ENCODE peak calls at places on chromosomes 2 and 18, in ten cellular contexts. L is stomach, M is transverse colon, J is HepG2, O is esophagus muscularis mucosa, Z is spleen, X is GM12878, H is breast epithelium, F is HCT116, W is sigmoid colon. I is an unnamed sample.

GRCh38 chr18:22346342-22346967 is 71.3 kb downstream of the CTAGE1 start:
- DNase-seq in L (peak), M (peak), J (no peak), O (peak), Z (no peak), X (no peak), H (no peak), F (no peak), W (no peak), I (no peak)

GRCh38 chr2:237726401-237726830 is 72.2 kb upstream of the RBM44 start:
- DNase-seq in L (peak), M (no peak), J (no peak), O (no peak), Z (no peak), X (no peak), H (no peak), F (no peak), W (peak), I (peak)

GRCh38 chr2:158740127-158740526 is 55.0 kb upstream of the DAPL1 start:
- DNase-seq in L (no peak), M (no peak), J (no peak), O (no peak), Z (no peak), X (no peak), H (no peak), F (no peak), W (no peak), I (no peak)

GRCh38 chr2:215973954-215974699 is 39.2 kb downstream of the MREG start:
- DNase-seq in L (no peak), M (peak), J (no peak), O (no peak), Z (no peak), X (no peak), H (no peak), F (no peak), W (no peak), I (no peak)

GRCh38 chr2:221514305-221515040 is 57.6 kb downstream of the EPHA4 start:
- DNase-seq in L (no peak), M (no peak), J (no peak), O (no peak), Z (no peak), X (no peak), H (no peak), F (no peak), W (no peak), I (no peak)

GRCh38 chr18:12041561-12041960 is 52.1 kb upstream of the ANKRD62 start:
- DNase-seq in L (no peak), M (no peak), J (no peak), O (no peak), Z (no peak), X (no peak), H (no peak), F (no peak), W (no peak), I (no peak)

GRCh38 chr2:224259831-224260230 is 142.1 kb downstream of the FAM124B start:
- DNase-seq in L (no peak), M (no peak), J (no peak), O (no peak), Z (no peak), X (no peak), H (no peak), F (no peak), W (no peak), I (no peak)

GRCh38 chr2:11411768-11412448 is 54.1 kb downstream of the E2F6 start:
- DNase-seq in L (peak), M (peak), J (peak), O (no peak), Z (no peak), X (no peak), H (no peak), F (no peak), W (peak), I (no peak)

GRCh38 chr2:118565301-118565700 is 282.1 kb downstream of the EN1 start:
- DNase-seq in L (no peak), M (no peak), J (no peak), O (no peak), Z (no peak), X (no peak), H (no peak), F (no peak), W (no peak), I (no peak)

GRCh38 chr2:28391564-28392296 is 928 bp upstream of the FOSL2 start:
- DNase-seq in L (peak), M (peak), J (peak), O (peak), Z (peak), X (no peak), H (peak), F (peak), W (peak), I (peak)

GRCh38 chr2:156784034-156784433 is 347.9 kb downstream of the GPD2 start:
- DNase-seq in L (no peak), M (peak), J (no peak), O (no peak), Z (no peak), X (no peak), H (no peak), F (no peak), W (no peak), I (no peak)

GRCh38 chr2:20216130-20217025 is 8.6 kb downstream of the SDC1 start:
- DNase-seq in L (no peak), M (no peak), J (no peak), O (no peak), Z (peak), X (no peak), H (no peak), F (no peak), W (no peak), I (no peak)

GRCh38 chr2:110853516-110853915 is 121.1 kb downstream of the ACOXL start:
- DNase-seq in L (peak), M (peak), J (peak), O (no peak), Z (peak), X (no peak), H (no peak), F (peak), W (no peak), I (peak)

GRCh38 chr18:27685807-27686412 is 491.0 kb downstream of the CDH2 start:
- DNase-seq in L (peak), M (no peak), J (peak), O (no peak), Z (no peak), X (no peak), H (no peak), F (peak), W (no peak), I (no peak)

GRCh38 chr2:10057231-10058107 is 14.1 kb downstream of the KLF11 start:
- DNase-seq in L (peak), M (peak), J (peak), O (no peak), Z (peak), X (no peak), H (no peak), F (no peak), W (peak), I (no peak)

GRCh38 chr2:235501663-235502009 is 7.8 kb downstream of the AGAP1 start:
- DNase-seq in L (no peak), M (no peak), J (no peak), O (no peak), Z (no peak), X (no peak), H (no peak), F (no peak), W (no peak), I (no peak)

GRCh38 chr18:13313006-13313661 is 94.6 kb downstream of the LDLRAD4 start:
- DNase-seq in L (peak), M (no peak), J (peak), O (no peak), Z (no peak), X (no peak), H (no peak), F (no peak), W (no peak), I (no peak)

GRCh38 chr2:101805146-101806088 is 107.9 kb downstream of the MAP4K4 start:
- DNase-seq in L (no peak), M (no peak), J (no peak), O (no peak), Z (no peak), X (no peak), H (no peak), F (no peak), W (no peak), I (no peak)

GRCh38 chr2:240798327-240798905 is 21.6 kb downstream of the KIF1A start:
- DNase-seq in L (no peak), M (no peak), J (no peak), O (no peak), Z (no peak), X (no peak), H (peak), F (no peak), W (peak), I (no peak)

GRCh38 chr2:148968776-148969175 is 69.7 kb upstream of the LYPD6B start:
- DNase-seq in L (no peak), M (no peak), J (no peak), O (no peak), Z (no peak), X (peak), H (no peak), F (no peak), W (no peak), I (no peak)

GRCh38 chr18:48066225-48066652 is 135.8 kb upstream of the SMAD2 start:
- DNase-seq in L (no peak), M (no peak), J (no peak), O (no peak), Z (peak), X (no peak), H (no peak), F (no peak), W (no peak), I (no peak)

GRCh38 chr2:99662761-99663341 is 173.0 kb upstream of the REV1 start:
- DNase-seq in L (no peak), M (no peak), J (no peak), O (no peak), Z (no peak), X (no peak), H (no peak), F (no peak), W (no peak), I (no peak)

GRCh38 chr2:235669983-235670962 is 176.4 kb downstream of the AGAP1 start:
- DNase-seq in L (peak), M (peak), J (no peak), O (no peak), Z (no peak), X (no peak), H (peak), F (no peak), W (peak), I (peak)

GRCh38 chr2:74046441-74046840 is 61.7 kb downstream of the TET3 start:
- DNase-seq in L (no peak), M (no peak), J (no peak), O (no peak), Z (no peak), X (no peak), H (no peak), F (no peak), W (no peak), I (no peak)

GRCh38 chr2:23322813-23323212 is 62.2 kb upstream of the KLHL29 start:
- DNase-seq in L (no peak), M (no peak), J (no peak), O (no peak), Z (no peak), X (no peak), H (no peak), F (no peak), W (no peak), I (no peak)

GRCh38 chr2:63875758-63876710 is 34.3 kb downstream of the UGP2 start:
- DNase-seq in L (no peak), M (no peak), J (no peak), O (no peak), Z (no peak), X (no peak), H (no peak), F (no peak), W (no peak), I (no peak)

GRCh38 chr2:233801357-233802131 is 23.4 kb downstream of the MROH2A start:
- DNase-seq in L (peak), M (no peak), J (no peak), O (peak), Z (peak), X (no peak), H (no peak), F (no peak), W (no peak), I (no peak)

GRCh38 chr2:109393211-109393610 is 220.6 kb downstream of the SEPTIN10 start:
- DNase-seq in L (no peak), M (no peak), J (no peak), O (no peak), Z (no peak), X (no peak), H (no peak), F (no peak), W (no peak), I (no peak)
- TF ChIP-seq POLR2AphosphoS5 in L (no peak), M (no peak), J (no peak), O (no peak), Z (no peak), X (no peak), H (no peak), F (no peak), W (no peak), I (no peak)

DNA sequence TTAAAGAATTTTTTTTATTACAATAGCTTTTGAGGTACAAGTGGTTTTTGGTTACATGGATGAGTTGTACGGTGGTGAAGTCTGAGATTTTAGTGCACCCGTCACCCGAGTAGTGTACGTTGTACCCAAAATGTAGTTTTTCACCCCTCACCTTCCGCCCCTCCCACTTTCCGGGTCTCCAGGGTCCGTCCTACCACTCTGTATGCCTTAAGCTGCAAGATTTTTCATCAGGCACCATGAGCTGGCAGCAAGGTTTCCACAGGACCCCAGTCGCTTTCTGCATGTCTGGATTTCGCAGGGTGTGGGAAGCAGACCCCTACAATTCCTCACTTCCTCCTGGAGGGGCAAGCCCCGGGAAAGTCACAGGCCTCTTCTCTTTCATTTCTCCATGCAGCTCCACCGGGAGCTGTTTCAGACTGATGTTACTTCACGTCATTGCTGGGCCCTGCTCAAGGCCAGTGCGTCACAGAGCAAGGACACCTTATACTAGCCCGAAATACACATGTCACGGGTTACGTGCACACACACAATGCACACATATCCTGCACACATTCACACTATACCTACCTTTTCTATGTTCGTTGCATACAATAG is 179.1 kb downstream of the ZFP36L2 start:
- DNase-seq in L (no peak), M (no peak), J (no peak), O (no peak), Z (peak), X (no peak), H (no peak), F (no peak), W (peak), I (peak)
- TF ChIP-seq POLR2A in L (no peak), M (no peak), J (no peak), O (no peak), Z (no peak), X (no peak), H (no peak), F (no peak), W (no peak), I (no peak)

GRCh38 chr18:1394966-1395365 is 490.3 kb downstream of the ADCYAP1 start:
- DNase-seq in L (no peak), M (no peak), J (no peak), O (no peak), Z (no peak), X (no peak), H (no peak), F (no peak), W (no peak), I (no peak)

GRCh38 chr18:1393929-1394328 is 489.3 kb downstream of the ADCYAP1 start:
- DNase-seq in L (no peak), M (no peak), J (no peak), O (no peak), Z (no peak), X (no peak), H (no peak), F (no peak), W (no peak), I (no peak)

GRCh38 chr18:1394426-1394825 is 489.8 kb downstream of the ADCYAP1 start:
- DNase-seq in L (no peak), M (no peak), J (no peak), O (no peak), Z (no peak), X (no peak), H (no peak), F (no peak), W (no peak), I (no peak)

GRCh38 chr18:1392865-1393734 is 488.4 kb downstream of the ADCYAP1 start:
- DNase-seq in L (no peak), M (no peak), J (peak), O (no peak), Z (no peak), X (no peak), H (no peak), F (no peak), W (no peak), I (no peak)

DNA sequence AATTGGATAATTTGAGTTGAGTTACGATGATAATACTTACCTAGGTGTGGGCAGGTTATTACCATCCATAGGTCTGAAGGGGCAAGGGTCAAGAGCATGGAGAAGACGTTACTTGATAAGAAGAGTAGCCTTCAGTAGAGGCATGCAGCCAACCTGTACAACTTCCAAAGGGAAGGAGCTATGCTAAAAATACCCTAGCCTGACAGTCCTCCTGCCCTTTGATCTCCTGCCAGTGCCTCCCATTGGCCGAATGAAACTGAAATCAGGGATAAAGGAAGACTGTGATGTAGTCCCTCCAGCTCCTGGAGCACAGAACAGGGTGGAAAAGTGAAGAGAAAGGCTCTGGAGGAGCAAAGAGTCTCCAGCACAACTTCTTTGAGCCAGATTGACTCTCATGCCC is 487.4 kb downstream of the ADCYAP1 start:
- DNase-seq in L (no peak), M (no peak), J (peak), O (no peak), Z (no peak), X (no peak), H (no peak), F (no peak), W (no peak), I (no peak)
- H3K4me3 ChIP-seq in L (no peak), M (no peak), J (no peak), O (no peak), Z (no peak), X (no peak), H (no peak), F (no peak), W (no peak), I (no peak)

DNA sequence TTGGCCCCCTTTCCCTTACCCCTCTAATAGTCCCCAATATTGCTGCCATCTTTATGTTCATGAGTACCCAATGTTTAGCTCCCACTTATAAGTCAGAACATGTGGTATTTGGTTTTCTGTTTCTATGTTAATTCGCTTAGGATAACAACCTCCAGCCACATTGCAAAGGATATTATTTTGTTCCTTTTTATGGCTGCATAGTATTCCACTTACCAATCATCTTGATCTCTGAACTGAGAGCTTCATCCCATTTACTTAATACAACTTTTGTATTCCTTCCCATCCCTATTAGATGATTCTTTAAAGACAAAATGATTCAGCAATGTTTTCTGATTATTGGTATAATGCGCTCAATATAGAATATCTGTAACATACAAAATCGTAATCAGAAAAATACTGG is 36.7 kb downstream of the ARL5A start:
- DNase-seq in L (no peak), M (no peak), J (no peak), O (no peak), Z (no peak), X (no peak), H (no peak), F (no peak), W (no peak), I (no peak)
- TF ChIP-seq POLR2AphosphoS5 in L (no peak), M (no peak), J (no peak), O (no peak), Z (no peak), X (no peak), H (no peak), F (no peak), W (no peak), I (no peak)

GRCh38 chr2:24822049-24822706 is 29.0 kb downstream of the CENPO start:
- DNase-seq in L (peak), M (no peak), J (no peak), O (no peak), Z (no peak), X (no peak), H (no peak), F (no peak), W (peak), I (no peak)

GRCh38 chr2:24820598-24821432 is 27.6 kb downstream of the CENPO start:
- DNase-seq in L (peak), M (no peak), J (no peak), O (no peak), Z (peak), X (no peak), H (no peak), F (no peak), W (peak), I (no peak)

GRCh38 chr2:24820175-24820513 is 26.9 kb downstream of the CENPO start:
- DNase-seq in L (peak), M (no peak), J (no peak), O (no peak), Z (no peak), X (no peak), H (no peak), F (no peak), W (no peak), I (no peak)

GRCh38 chr2:24819442-24820174 is 26.4 kb downstream of the CENPO start:
- DNase-seq in L (peak), M (no peak), J (no peak), O (no peak), Z (peak), X (no peak), H (no peak), F (no peak), W (peak), I (no peak)

GRCh38 chr2:24821433-24821891 is 28.2 kb downstream of the CENPO start:
- DNase-seq in L (peak), M (no peak), J (no peak), O (no peak), Z (peak), X (no peak), H (no peak), F (no peak), W (peak), I (no peak)
- TF ChIP-seq POLR2A in L (no peak), M (no peak), J (no peak), O (no peak), Z (no peak), X (peak), H (no peak), F (no peak), W (no peak), I (no peak)

GRCh38 chr2:188345020-188345419 is 53.3 kb downstream of the GULP1 start:
- DNase-seq in L (no peak), M (no peak), J (no peak), O (no peak), Z (no peak), X (no peak), H (no peak), F (no peak), W (no peak), I (no peak)

GRCh38 chr2:188348974-188349500 is 57.4 kb downstream of the GULP1 start:
- DNase-seq in L (no peak), M (no peak), J (no peak), O (no peak), Z (no peak), X (no peak), H (no peak), F (no peak), W (no peak), I (no peak)

GRCh38 chr2:188345439-188345838 is 53.8 kb downstream of the GULP1 start:
- DNase-seq in L (no peak), M (no peak), J (no peak), O (no peak), Z (no peak), X (no peak), H (no peak), F (no peak), W (no peak), I (no peak)

GRCh38 chr2:188340257-188340656 is 48.6 kb downstream of the GULP1 start:
- DNase-seq in L (no peak), M (no peak), J (no peak), O (no peak), Z (no peak), X (no peak), H (no peak), F (no peak), W (no peak), I (no peak)

GRCh38 chr2:188346059-188346458 is 54.4 kb downstream of the GULP1 start:
- DNase-seq in L (no peak), M (no peak), J (no peak), O (no peak), Z (no peak), X (no peak), H (no peak), F (no peak), W (no peak), I (no peak)
- H3K4me3 ChIP-seq in L (no peak), M (no peak), J (no peak), O (no peak), Z (no peak), X (no peak), H (no peak), F (no peak), W (no peak), I (no peak)

I was measured in suprapubic skin.